ENCODE peak calls at places on chromosomes 12 and 14, in seven cellular contexts. V is osteoblast, K is IMR-90, Y is ovary, T is lower lobe of right lung, F is DND-41, E is HCT116. H is an unnamed sample.

GRCh38 chr14:35821546-35822411 is 4.4 kb upstream of the BRMS1L start:
- DNase-seq in E (peak), K (peak), F (peak), Y (no peak), V (peak), T (no peak), H (no peak)

GRCh38 chr14:99462211-99462610 is 18.4 kb downstream of the SETD3 start:
- DNase-seq in V (no peak), K (no peak), Y (no peak), E (no peak), T (no peak), F (no peak), H (no peak)

GRCh38 chr14:71339650-71340415 is 432.6 kb downstream of the PCNX1 start:
- DNase-seq in K (no peak), F (no peak), V (no peak), E (no peak), Y (no peak), T (no peak), H (no peak)

GRCh38 chr12:45336331-45336730 is 120.4 kb downstream of the ANO6 start:
- DNase-seq in T (no peak), Y (no peak), V (no peak), K (peak), E (no peak), F (no peak), H (no peak)

GRCh38 chr12:15982071-15982470 is 70.9 kb downstream of the DERA start:
- DNase-seq in T (no peak), E (no peak), V (no peak), F (no peak), K (peak), Y (peak), H (no peak)

GRCh38 chr12:112549031-112549430 is 130.3 kb downstream of the PTPN11 start:
- DNase-seq in E (no peak), T (no peak), Y (no peak), K (no peak), V (no peak), F (no peak), H (no peak)

GRCh38 chr14:102462391-102462790 is 47.2 kb downstream of the ANKRD9 start:
- DNase-seq in T (no peak), F (no peak), Y (no peak), E (no peak), V (no peak), K (peak), H (no peak)

GRCh38 chr14:65927871-65928270 is 515.3 kb downstream of the FUT8 start:
- DNase-seq in V (no peak), K (no peak), Y (no peak), T (no peak), E (no peak), F (peak), H (no peak)

GRCh38 chr14:52069617-52070431 is 965 bp upstream of the NID2 start:
- DNase-seq in T (no peak), E (no peak), Y (peak), V (peak), K (peak), F (no peak), H (no peak)

GRCh38 chr12:78290606-78291345 is 460.1 kb downstream of the NAV3 start:
- DNase-seq in V (peak), K (peak), Y (no peak), E (no peak), T (no peak), F (no peak), H (no peak)

GRCh38 chr14:64704145-64704742 is at the start of gene PLEKHG3:
- DNase-seq in V (peak), E (no peak), Y (peak), F (no peak), K (peak), T (peak), H (peak)

GRCh38 chr12:9064815-9065606 is 50.7 kb downstream of the A2M start:
- DNase-seq in T (peak), E (peak), K (no peak), F (no peak), Y (peak), V (peak), H (peak)

GRCh38 chr12:114272071-114272470 is 133.9 kb downstream of the TBX5 start:
- DNase-seq in E (no peak), K (no peak), T (no peak), Y (no peak), F (no peak), V (no peak), H (no peak)

GRCh38 chr12:78494911-78495310 is 369.7 kb upstream of the SYT1 start:
- DNase-seq in V (no peak), F (no peak), T (no peak), Y (no peak), K (peak), E (no peak), H (no peak)

GRCh38 chr14:68144051-68144681 is 324.6 kb downstream of the RAD51B start:
- DNase-seq in T (no peak), V (no peak), K (peak), F (no peak), Y (peak), E (no peak), H (no peak)

DNA sequence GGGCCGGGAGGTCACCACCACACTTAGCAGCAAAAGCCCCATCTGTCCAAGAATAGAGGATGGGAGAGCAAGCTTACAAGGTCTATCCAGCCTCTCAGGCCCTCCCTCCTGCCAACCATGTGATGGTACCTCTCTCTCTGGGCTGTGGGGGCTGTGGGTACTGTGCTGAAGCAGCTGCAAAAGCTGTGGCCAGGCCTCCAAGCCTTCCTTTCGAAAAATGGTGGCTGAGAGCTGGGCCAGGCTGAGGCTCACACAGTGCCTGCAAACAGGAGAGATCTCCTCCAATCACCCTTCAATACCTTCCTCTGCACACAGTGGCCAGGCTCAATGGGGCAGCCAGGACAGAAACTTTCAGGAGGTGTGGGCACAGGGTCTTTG is 1.1 kb downstream of the IPO4 start:
- DNase-seq in V (no peak), E (no peak), K (no peak), T (no peak), F (peak), Y (no peak), H (peak)
- H3K4me3 ChIP-seq in V (peak), E (peak), K (no peak), T (peak), F (peak), Y (no peak), H (peak)

GRCh38 chr12:121799175-121799841 is 4.5 kb upstream of the SETD1B start:
- DNase-seq in V (peak), K (peak), T (peak), Y (peak), F (peak), E (peak), H (peak)
- H3K27ac ChIP-seq in V (peak), K (peak), T (peak), Y (peak), F (peak), E (peak), H (peak)

GRCh38 chr12:57005980-57006808 is at the start of gene ZBTB39:
- DNase-seq in V (peak), Y (peak), F (peak), T (peak), K (peak), E (peak), H (peak)
- TF ChIP-seq CTCF in V (peak), Y (peak), F (peak), T (peak), K (peak), E (peak), H (peak)

GRCh38 chr14:89309670-89310177 is 107.3 kb downstream of the FOXN3 start:
- DNase-seq in Y (no peak), T (no peak), V (no peak), K (no peak), F (no peak), E (no peak), H (no peak)

GRCh38 chr14:89307409-89307808 is 109.6 kb downstream of the FOXN3 start:
- DNase-seq in K (no peak), E (no peak), V (no peak), F (no peak), T (no peak), Y (no peak), H (no peak)

GRCh38 chr14:89310211-89310610 is 106.8 kb downstream of the FOXN3 start:
- DNase-seq in F (no peak), E (no peak), Y (no peak), T (no peak), V (no peak), K (no peak), H (no peak)

GRCh38 chr14:89304972-89305703 is 111.9 kb downstream of the FOXN3 start:
- DNase-seq in K (peak), F (no peak), V (peak), Y (peak), E (no peak), T (no peak), H (no peak)

DNA sequence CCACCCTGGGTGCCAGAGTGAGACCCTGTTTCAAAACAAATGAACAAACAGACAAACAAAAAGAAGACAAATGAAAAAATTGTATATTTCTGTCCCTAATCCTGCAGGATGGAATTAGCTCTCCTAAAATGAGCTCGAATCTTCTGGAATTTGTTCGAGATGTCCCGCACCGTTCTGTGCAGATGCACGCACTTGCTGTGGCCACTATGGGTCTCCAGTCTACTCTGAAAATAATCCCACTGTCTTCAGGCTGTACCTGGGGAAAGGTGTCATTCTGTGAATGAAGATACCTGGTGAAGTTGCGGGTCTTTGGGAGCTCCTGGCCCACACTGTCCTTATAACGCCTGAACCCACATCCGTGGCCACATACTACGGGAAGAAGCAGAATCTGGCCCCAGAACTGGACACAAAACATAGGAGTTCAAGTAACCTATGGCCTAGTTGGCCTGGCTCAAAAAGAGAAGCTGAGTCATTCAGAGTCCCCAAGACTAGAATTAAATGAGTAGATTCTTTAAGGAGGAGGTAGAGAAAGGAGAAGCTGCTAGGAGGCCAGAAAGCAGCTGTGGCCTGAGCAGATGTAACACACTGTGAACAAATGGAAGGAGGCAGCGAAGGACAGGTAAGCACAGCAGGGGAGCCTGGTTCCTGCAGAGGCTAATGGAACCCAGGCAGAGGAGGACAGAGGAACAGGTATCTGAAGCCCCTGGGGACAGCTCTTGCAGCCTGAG is 108.6 kb downstream of the FOXN3 start:
- DNase-seq in Y (no peak), E (no peak), V (peak), T (no peak), F (no peak), K (peak), H (no peak)
- H3K4me3 ChIP-seq in Y (no peak), E (no peak), V (no peak), T (no peak), F (no peak), K (no peak), H (no peak)

GRCh38 chr14:88384653-88385205 is 728 bp upstream of the SPATA7 start:
- DNase-seq in K (no peak), E (no peak), V (no peak), F (no peak), T (no peak), Y (peak), H (no peak)
- H3K27ac ChIP-seq in K (no peak), E (no peak), V (peak), F (no peak), T (peak), Y (peak), H (peak)

GRCh38 chr12:64077922-64078321 is 144.2 kb downstream of the KICS2 start:
- DNase-seq in V (no peak), Y (no peak), F (no peak), K (no peak), E (no peak), T (no peak), H (no peak)
- TF ChIP-seq CTCF in V (peak), Y (no peak), F (peak), K (peak), E (no peak), T (no peak), H (peak)

GRCh38 chr12:96258451-96258933 is 64.3 kb downstream of the ELK3 start:
- DNase-seq in V (no peak), T (no peak), F (peak), K (peak), Y (peak), E (no peak), H (no peak)
- H3K4me3 ChIP-seq in V (no peak), T (no peak), F (no peak), K (no peak), Y (no peak), E (no peak), H (no peak)

DNA sequence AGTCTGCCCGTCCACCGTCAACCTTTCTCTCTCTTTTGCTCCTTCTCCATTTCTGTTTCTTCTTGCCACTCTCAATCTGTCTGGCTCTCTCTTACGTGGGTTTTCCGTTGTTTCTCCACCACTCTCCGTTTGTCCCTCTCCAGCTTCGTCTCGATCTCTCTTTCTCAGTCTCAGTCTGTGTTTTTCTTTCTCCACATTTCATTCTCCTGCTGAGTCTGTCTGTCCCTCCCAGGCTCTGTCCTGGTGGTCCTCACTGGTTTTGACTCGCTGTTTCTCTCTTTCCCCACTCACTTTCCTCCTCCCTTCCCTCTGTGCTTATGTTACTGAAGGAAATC is 102.9 kb upstream of the MAP1LC3B2 start:
- DNase-seq in K (no peak), E (no peak), V (peak), F (no peak), T (no peak), Y (no peak), H (no peak)
- H3K27ac ChIP-seq in K (peak), E (peak), V (peak), F (no peak), T (peak), Y (peak), H (peak)

H was measured in upper lobe of right lung.